ENCODE peak calls at places on chromosomes 4 and X, in eight cellular contexts. Z is AG09309; L is fibroblast of pulmonary artery; I is G401; S is H4; C is AG09319; Q is stimulated activated CD8-positive, alpha-beta memory T cell treated with anti-CD3 and anti-CD28 coated beads, Interleukin-12 subunit alpha, Interleukin-12 subunit beta, amount 100 ng/mL, for 4 hours; B is activated T-cell treated with anti-CD3 and anti-CD28 coated beads for 48 hours. N is an unnamed sample.

GRCh38 chr4:107392380-107392779 is 327.7 kb downstream of the PAPSS1 start:
- DNase-seq in Z (no peak), L (no peak), I (no peak), S (no peak), C (no peak), Q (no peak), B (no peak), N (no peak)

GRCh38 chr4:140186651-140187315 is 32.8 kb upstream of the MAML3 start:
- DNase-seq in Z (no peak), L (peak; percentile 62), I (peak; percentile 70), S (peak; percentile 33), C (no peak), Q (no peak), B (no peak), N (peak; percentile 67)

GRCh38 chr4:152458801-152459302 is 77.0 kb downstream of the FBXW7 start:
- DNase-seq in Z (no peak), L (peak; percentile 53), I (no peak), S (no peak), C (no peak), Q (no peak), B (no peak), N (peak; percentile 8)

GRCh38 chrX:53261573-53261972 is 19.8 kb downstream of the IQSEC2 start:
- DNase-seq in Z (no peak), L (peak; percentile 4), I (no peak), S (no peak), C (no peak), Q (no peak), B (no peak), N (no peak)

GRCh38 chr4:173167793-173168395 is 717 bp upstream of the GALNT7 start:
- DNase-seq in Z (no peak), L (no peak), I (peak; percentile 67), S (peak; percentile 60), C (no peak), Q (no peak), B (no peak), N (peak; percentile 22)

GRCh38 chr4:1720163-1720983 is 750 bp downstream of the TMEM129 start:
- DNase-seq in Z (no peak), L (peak; percentile 31), I (peak; percentile 53), S (peak; percentile 24), C (no peak), Q (no peak), B (no peak), N (peak; percentile 25)

GRCh38 chrX:130836447-130836846 is 66.6 kb downstream of the ENOX2 start:
- DNase-seq in Z (no peak), L (peak; percentile 15), I (no peak), S (no peak), C (no peak), Q (no peak), B (no peak), N (peak; percentile 17)

GRCh38 chr4:7120341-7120740 is 52.5 kb upstream of the GRPEL1 start:
- DNase-seq in Z (no peak), L (no peak), I (no peak), S (peak; percentile 37), C (no peak), Q (no peak), B (no peak), N (no peak)

GRCh38 chrX:2933125-2933900 is 4.2 kb upstream of the ARSD start:
- DNase-seq in Z (no peak), L (no peak), I (no peak), S (no peak), C (no peak), Q (no peak), B (no peak), N (no peak)

GRCh38 chr4:157300678-157301077 is 80.2 kb downstream of the GRIA2 start:
- DNase-seq in Z (no peak), L (no peak), I (peak; percentile 93), S (peak; percentile 8), C (no peak), Q (no peak), B (no peak), N (no peak)

GRCh38 chr4:185039508-185040273 is 21.4 kb downstream of the HELT start:
- DNase-seq in Z (peak; percentile 10), L (peak; percentile 81), I (peak; percentile 71), S (peak; percentile 56), C (peak; percentile 34), Q (no peak), B (no peak), N (peak; percentile 81)

GRCh38 chr4:5874811-5875465 is 17.9 kb downstream of the CRMP1 start:
- DNase-seq in Z (no peak), L (peak; percentile 6), I (peak; percentile 95), S (no peak), C (no peak), Q (no peak), B (no peak), N (peak; percentile 41)

GRCh38 chrX:42755820-42756219 is 22.1 kb downstream of the PPP1R2C start:
- DNase-seq in Z (peak; percentile 20), L (peak; percentile 67), I (no peak), S (peak; percentile 76), C (no peak), Q (no peak), B (no peak), N (peak; percentile 67)

GRCh38 chrX:10159069-10159468 is 2.3 kb downstream of the CLCN4 start:
- DNase-seq in Z (no peak), L (no peak), I (peak; percentile 83), S (no peak), C (no peak), Q (no peak), B (no peak), N (no peak)

GRCh38 chrX:34764842-34765241 is 107.8 kb upstream of the TMEM47 start:
- DNase-seq in Z (no peak), L (no peak), I (no peak), S (no peak), C (no peak), Q (no peak), B (no peak), N (no peak)

GRCh38 chr4:74948279-74948678 is 15.4 kb downstream of the PARM1 start:
- DNase-seq in Z (no peak), L (no peak), I (no peak), S (no peak), C (no peak), Q (no peak), B (no peak), N (no peak)

GRCh38 chr4:42492977-42493376 is 95.7 kb downstream of the SHISA3 start:
- DNase-seq in Z (no peak), L (no peak), I (no peak), S (no peak), C (no peak), Q (no peak), B (no peak), N (no peak)

GRCh38 chr4:137300776-137301175 is 231.5 kb downstream of the PCDH18 start:
- DNase-seq in Z (no peak), L (no peak), I (no peak), S (no peak), C (no peak), Q (no peak), B (no peak), N (peak; percentile 46)

GRCh38 chr4:104860227-104861123 is 286.2 kb upstream of the TET2 start:
- DNase-seq in Z (peak; percentile 10), L (peak; percentile 82), I (peak; percentile 75), S (peak; percentile 59), C (no peak), Q (no peak), B (peak; percentile 12), N (peak; percentile 81)

GRCh38 chr4:48949518-48950207 is 36.4 kb upstream of the CWH43 start:
- DNase-seq in Z (peak; percentile 84), L (peak; percentile 21), I (no peak), S (no peak), C (no peak), Q (no peak), B (no peak), N (peak; percentile 62)

GRCh38 chr4:140989944-140990343 is 143.3 kb downstream of the RNF150 start:
- DNase-seq in Z (no peak), L (no peak), I (no peak), S (no peak), C (no peak), Q (no peak), B (no peak), N (no peak)

GRCh38 chrX:147890766-147891165 is 21.0 kb upstream of the FMR1 start:
- DNase-seq in Z (no peak), L (no peak), I (no peak), S (no peak), C (no peak), Q (no peak), B (no peak), N (no peak)

GRCh38 chr4:828641-829271 is 2.8 kb upstream of the CPLX1 start:
- DNase-seq in Z (no peak), L (peak; percentile 10), I (peak; percentile 66), S (no peak), C (no peak), Q (no peak), B (no peak), N (peak; percentile 5)

GRCh38 chrX:39613508-39613921 is 484.2 kb downstream of the BCOR start:
- DNase-seq in Z (no peak), L (peak; percentile 10), I (peak; percentile 2), S (peak; percentile 30), C (no peak), Q (peak; percentile 1), B (no peak), N (no peak)

GRCh38 chrX:20056704-20057103 is 60.0 kb downstream of the MAP7D2 start:
- DNase-seq in Z (no peak), L (no peak), I (peak; percentile 58), S (peak; percentile 84), C (no peak), Q (no peak), B (no peak), N (no peak)

GRCh38 chr4:56434599-56435000 is 815 bp downstream of the PPAT start:
- DNase-seq in Z (no peak), L (peak; percentile 70), I (peak; percentile 61), S (peak; percentile 4), C (no peak), Q (no peak), B (no peak), N (peak; percentile 47)

GRCh38 chr4:8766610-8767009 is 105.0 kb downstream of the HMX1 start:
- DNase-seq in Z (no peak), L (no peak), I (no peak), S (no peak), C (no peak), Q (no peak), B (no peak), N (no peak)

GRCh38 chr4:71206763-71207162 is 132.1 kb upstream of the SLC4A4 start:
- DNase-seq in Z (no peak), L (no peak), I (no peak), S (no peak), C (no peak), Q (no peak), B (no peak), N (no peak)

GRCh38 chrX:118823263-118824172 is at the start of gene ZCCHC12:
- DNase-seq in Z (no peak), L (peak; percentile 49), I (peak; percentile 79), S (no peak), C (no peak), Q (no peak), B (peak; percentile 22), N (peak; percentile 26)

GRCh38 chr4:17961249-17961648 is 60.3 kb downstream of the LCORL start:
- DNase-seq in Z (no peak), L (no peak), I (no peak), S (no peak), C (no peak), Q (no peak), B (no peak), N (no peak)

GRCh38 chr4:171588146-171588545 is 225.1 kb upstream of the GALNTL6 start:
- DNase-seq in Z (no peak), L (no peak), I (no peak), S (peak; percentile 9), C (no peak), Q (no peak), B (no peak), N (no peak)

GRCh38 chr4:73875401-73875800 is 6.2 kb downstream of the CXCL1 start:
- DNase-seq in Z (no peak), L (no peak), I (no peak), S (no peak), C (no peak), Q (no peak), B (no peak), N (no peak)